ENCODE peak calls at places on chromosome 12, in five cellular contexts. S is fibroblast of the aortic adventitia, K is GM12865, D is endothelial cell, F is naive B cell. C is an unnamed sample.

GRCh38 chr12:82877963-82878362 is 191.3 kb downstream of the TMTC2 start:
- DNase-seq in S (no peak), K (no peak), D (no peak), F (no peak), C (no peak)

GRCh38 chr12:26268841-26269553 is 73.6 kb downstream of the SSPN start:
- DNase-seq in S (peak), K (no peak), D (no peak), F (no peak), C (no peak)

GRCh38 chr12:29640589-29641345 is 143.0 kb downstream of the TMTC1 start:
- DNase-seq in S (peak), K (no peak), D (no peak), F (no peak), C (no peak)

GRCh38 chr12:10070380-10070779 is 28.4 kb downstream of the CLEC1A start:
- DNase-seq in S (no peak), K (no peak), D (no peak), F (no peak), C (no peak)

GRCh38 chr12:84793558-84794367 is 118.8 kb downstream of the SLC6A15 start:
- DNase-seq in S (peak), K (no peak), D (no peak), F (no peak), C (no peak)

GRCh38 chr12:58313091-58313855 is 371.9 kb downstream of the ATP23 start:
- DNase-seq in S (peak), K (no peak), D (no peak), F (no peak), C (no peak)

GRCh38 chr12:125683748-125684381 is 618.6 kb downstream of the AACS start:
- DNase-seq in S (no peak), K (peak), D (peak), F (no peak), C (peak)

GRCh38 chr12:1966561-1967211 is 37.6 kb downstream of the DCP1B start:
- DNase-seq in S (no peak), K (no peak), D (no peak), F (no peak), C (no peak)

GRCh38 chr12:116924558-116925453 is 14.1 kb downstream of the FBXW8 start:
- DNase-seq in S (peak), K (peak), D (no peak), F (no peak), C (peak)

GRCh38 chr12:25436206-25436912 is 116.7 kb downstream of the LMNTD1 start:
- DNase-seq in S (peak), K (peak), D (peak), F (peak), C (peak)

GRCh38 chr12:68420225-68421008 is 88.3 kb upstream of the MDM1 start:
- DNase-seq in S (peak), K (no peak), D (no peak), F (no peak), C (no peak)

GRCh38 chr12:30023186-30023585 is 239.4 kb upstream of the TMTC1 start:
- DNase-seq in S (peak), K (no peak), D (no peak), F (no peak), C (no peak)

GRCh38 chr12:75825686-75826085 is 205.9 kb downstream of the PHLDA1 start:
- DNase-seq in S (peak), K (no peak), D (no peak), F (no peak), C (no peak)

GRCh38 chr12:57454566-57455373 is at the start of gene INHBE:
- DNase-seq in S (peak), K (no peak), D (no peak), F (no peak), C (no peak)

GRCh38 chr12:15526033-15526432 is 203.7 kb downstream of the PTPRO start:
- DNase-seq in S (no peak), K (peak), D (no peak), F (peak), C (no peak)

GRCh38 chr12:7067096-7067495 is 6.6 kb downstream of the C1S start:
- DNase-seq in S (no peak), K (no peak), D (no peak), F (no peak), C (no peak)

GRCh38 chr12:88870000-88870737 is 289.9 kb upstream of the KITLG start:
- DNase-seq in S (peak), K (peak), D (no peak), F (no peak), C (no peak)

GRCh38 chr12:106459124-106459523 is 101.6 kb downstream of the POLR3B start:
- DNase-seq in S (no peak), K (no peak), D (no peak), F (no peak), C (no peak)

GRCh38 chr12:4487024-4487423 is 41.4 kb upstream of the FGF6 start:
- DNase-seq in S (no peak), K (no peak), D (no peak), F (no peak), C (no peak)

GRCh38 chr12:117331691-117332090 is 29.7 kb downstream of the NOS1 start:
- DNase-seq in S (no peak), K (no peak), D (no peak), F (no peak), C (no peak)